ENCODE peak calls at places on chromosomes 2 and 18, in six cellular contexts. J is suprapubic skin, D is astrocyte, L is HFFc6, U is pancreas, Z is progenitor cell of endocrine pancreas. H is an unnamed sample.

GRCh38 chr18:13888317-13888716 is 27.0 kb downstream of the MC2R start:
- DNase-seq in J (no peak), D (no peak), L (no peak), U (no peak), Z (no peak), H (no peak)

GRCh38 chr2:166625670-166626069 is 131.6 kb upstream of the SCN7A start:
- DNase-seq in J (no peak), D (peak; percentile 20), L (no peak), U (no peak), Z (no peak), H (no peak)

GRCh38 chr2:1868683-1869141 is 124.4 kb upstream of the PXDN start:
- DNase-seq in J (no peak), D (no peak), L (no peak), U (no peak), Z (no peak), H (no peak)

GRCh38 chr18:50727721-50728470 is 91.9 kb downstream of the MRO start:
- DNase-seq in J (no peak), D (no peak), L (no peak), U (no peak), Z (no peak), H (no peak)

GRCh38 chr2:142755191-142755590 is 122.3 kb upstream of the KYNU start:
- DNase-seq in J (no peak), D (peak; percentile 36), L (no peak), U (no peak), Z (no peak), H (no peak)

GRCh38 chr2:154914606-154915005 is 216.1 kb downstream of the KCNJ3 start:
- DNase-seq in J (no peak), D (no peak), L (no peak), U (no peak), Z (no peak), H (no peak)

GRCh38 chr2:220894069-220894468 is 678.0 kb downstream of the EPHA4 start:
- DNase-seq in J (no peak), D (peak; percentile 20), L (peak; percentile 27), U (no peak), Z (no peak), H (no peak)

GRCh38 chr2:232338759-232339106 is 39.8 kb upstream of the ALPP start:
- DNase-seq in J (peak; percentile 44), D (no peak), L (no peak), U (no peak), Z (no peak), H (peak; percentile 44)

GRCh38 chr2:44949329-44950151 is 8.0 kb downstream of the SIX3 start:
- DNase-seq in J (no peak), D (peak; percentile 66), L (no peak), U (no peak), Z (no peak), H (peak; percentile 45)

GRCh38 chr2:9199716-9200633 is 6.6 kb upstream of the ASAP2 start:
- DNase-seq in J (peak; percentile 9), D (peak; percentile 59), L (peak; percentile 58), U (no peak), Z (no peak), H (no peak)

GRCh38 chr2:212863185-212863588 is 288.2 kb downstream of the IKZF2 start:
- DNase-seq in J (no peak), D (no peak), L (no peak), U (no peak), Z (no peak), H (no peak)

GRCh38 chr2:12804141-12804857 is 87.6 kb downstream of the TRIB2 start:
- DNase-seq in J (no peak), D (no peak), L (no peak), U (no peak), Z (no peak), H (no peak)
- TF ChIP-seq CTCF in J (no peak), D (no peak), L (no peak), U (no peak), Z (no peak), H (no peak)

GRCh38 chr2:191379375-191379774 is 134.2 kb downstream of the MYO1B start:
- DNase-seq in J (no peak), D (no peak), L (no peak), U (no peak), Z (no peak), H (no peak)
- TF ChIP-seq CTCF in J (no peak), D (no peak), L (no peak), U (no peak), Z (no peak), H (no peak)

GRCh38 chr2:122172812-122173211 is 417.4 kb downstream of the TSN start:
- DNase-seq in J (no peak), D (no peak), L (no peak), U (no peak), Z (no peak), H (no peak)

GRCh38 chr2:122164964-122165363 is 409.5 kb downstream of the TSN start:
- DNase-seq in J (no peak), D (no peak), L (no peak), U (no peak), Z (no peak), H (no peak)

GRCh38 chr2:122166820-122167219 is 411.4 kb downstream of the TSN start:
- DNase-seq in J (no peak), D (no peak), L (no peak), U (no peak), Z (no peak), H (no peak)

GRCh38 chr2:122167561-122167960 is 412.1 kb downstream of the TSN start:
- DNase-seq in J (no peak), D (peak; percentile 36), L (no peak), U (no peak), Z (no peak), H (no peak)

DNA sequence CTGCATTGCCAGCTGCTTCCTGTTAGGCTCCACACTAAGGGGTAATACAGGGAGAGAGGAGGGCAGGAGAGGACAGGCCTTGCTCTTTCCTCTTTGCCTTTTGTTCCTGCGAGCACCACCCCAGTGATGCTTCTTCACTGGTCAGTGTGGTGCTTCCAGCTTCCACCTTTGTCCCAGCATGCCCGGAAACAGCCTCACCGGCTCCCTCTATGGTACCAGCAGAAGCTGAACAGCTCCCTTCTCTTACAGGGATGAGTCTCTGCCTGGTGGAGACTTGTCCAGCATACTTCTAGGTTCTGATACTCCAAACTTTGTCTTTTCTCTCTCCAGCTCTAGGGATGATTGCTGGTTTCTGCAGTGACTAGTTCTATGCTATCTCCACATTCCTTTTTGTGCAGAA is 413.3 kb downstream of the TSN start:
- DNase-seq in J (no peak), D (no peak), L (no peak), U (no peak), Z (no peak), H (no peak)
- TF ChIP-seq CTCF in J (no peak), D (no peak), L (no peak), U (no peak), Z (peak; percentile 17), H (no peak)

GRCh38 chr2:210660751-210661150 is 104.4 kb downstream of the CPS1 start:
- DNase-seq in J (no peak), D (no peak), L (no peak), U (no peak), Z (no peak), H (no peak)

GRCh38 chr2:210662557-210662956 is 106.2 kb downstream of the CPS1 start:
- DNase-seq in J (no peak), D (no peak), L (no peak), U (peak; percentile 13), Z (no peak), H (no peak)

GRCh38 chr2:210667726-210668125 is 111.3 kb downstream of the CPS1 start:
- DNase-seq in J (no peak), D (no peak), L (no peak), U (no peak), Z (no peak), H (no peak)

DNA sequence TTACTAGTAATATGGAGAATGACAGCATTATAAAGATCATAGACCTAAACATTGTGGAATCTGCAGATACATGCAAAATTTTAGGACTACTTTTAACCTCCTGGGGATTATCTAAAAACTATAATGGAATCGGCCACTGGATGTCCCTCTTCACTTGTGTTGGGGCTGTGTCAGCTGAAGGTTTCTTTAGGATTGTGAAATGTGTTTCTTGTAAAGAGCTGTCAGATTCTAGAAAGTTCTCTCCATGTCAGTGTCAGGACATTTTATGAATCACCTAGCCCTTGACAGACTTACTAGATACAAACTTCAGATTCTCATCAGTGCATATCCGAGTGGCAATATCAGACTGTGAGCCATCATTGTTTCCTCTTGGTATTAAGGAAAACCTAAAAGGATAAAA is 107.2 kb downstream of the CPS1 start:
- DNase-seq in J (no peak), D (peak; percentile 10), L (no peak), U (no peak), Z (no peak), H (no peak)
- TF ChIP-seq CTCF in J (no peak), D (peak; percentile 26), L (peak; percentile 30), U (peak; percentile 15), Z (peak; percentile 61), H (no peak)

DNA sequence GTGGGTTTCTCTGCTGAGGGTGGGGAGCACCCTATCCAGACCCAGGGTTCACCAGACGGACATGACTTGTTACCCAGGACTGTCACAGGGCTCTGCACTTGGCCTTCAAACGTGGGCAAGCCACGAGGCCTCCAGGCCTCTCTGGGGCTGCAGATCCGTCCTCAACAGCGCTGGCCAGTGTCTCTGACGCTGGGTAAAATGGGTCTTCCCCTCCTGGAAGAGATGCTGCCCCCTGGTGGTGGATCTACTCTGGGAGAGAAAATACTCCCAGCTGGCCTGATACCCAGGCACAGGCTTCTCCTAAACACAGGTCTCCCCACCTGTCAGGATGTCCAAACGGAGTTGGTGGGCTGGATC is 3.7 kb downstream of the GPR17 start:
- DNase-seq in J (no peak), D (peak; percentile 49), L (peak; percentile 79), U (peak; percentile 79), Z (peak; percentile 83), H (peak; percentile 86)
- TF ChIP-seq CTCF in J (peak; percentile 76), D (peak; percentile 71), L (peak; percentile 98), U (peak; percentile 84), Z (peak; percentile 88), H (peak; percentile 88)

GRCh38 chr2:237321746-237322145 is 92.2 kb downstream of the COL6A3 start:
- DNase-seq in J (no peak), D (no peak), L (no peak), U (no peak), Z (no peak), H (no peak)

GRCh38 chr2:237322564-237322963 is 91.4 kb downstream of the COL6A3 start:
- DNase-seq in J (no peak), D (no peak), L (no peak), U (no peak), Z (peak; percentile 16), H (no peak)

GRCh38 chr2:237324446-237325236 is 89.3 kb downstream of the COL6A3 start:
- DNase-seq in J (no peak), D (peak; percentile 43), L (no peak), U (no peak), Z (no peak), H (no peak)

GRCh38 chr2:237320801-237321563 is 93.0 kb downstream of the COL6A3 start:
- DNase-seq in J (peak; percentile 90), D (no peak), L (no peak), U (no peak), Z (no peak), H (no peak)

DNA sequence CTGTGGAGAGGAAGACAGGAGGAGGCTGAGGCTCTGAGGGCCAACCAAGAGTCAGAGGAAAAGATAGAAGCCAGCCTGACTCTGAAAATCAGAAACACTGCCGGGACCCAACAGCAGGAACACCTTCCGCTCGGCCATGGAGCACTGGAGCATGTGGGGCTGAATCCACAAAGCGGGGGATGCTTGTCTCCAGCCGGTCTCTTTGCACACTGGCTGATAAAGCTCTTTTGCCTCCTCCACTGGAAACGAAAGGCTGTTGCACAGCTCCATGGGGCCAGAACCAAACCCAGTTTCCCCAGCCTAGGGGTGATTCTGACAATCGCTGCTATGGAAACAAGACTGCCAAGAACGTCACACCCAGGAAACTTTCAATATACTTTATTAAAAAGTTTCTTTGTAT is 90.3 kb downstream of the COL6A3 start:
- DNase-seq in J (no peak), D (no peak), L (no peak), U (no peak), Z (no peak), H (no peak)
- TF ChIP-seq CTCF in J (no peak), D (no peak), L (no peak), U (no peak), Z (no peak), H (no peak)

GRCh38 chr2:176134978-176135575 is 5.6 kb downstream of the HOXD8 start:
- DNase-seq in J (no peak), D (no peak), L (peak; percentile 24), U (no peak), Z (no peak), H (no peak)
- TF ChIP-seq CTCF in J (no peak), D (no peak), L (peak; percentile 43), U (no peak), Z (no peak), H (no peak)